ENCODE peak calls at places on chromosome 5, in five cellular contexts. A is naive thymus-derived CD4-positive, alpha-beta T cell; B is stomach; F is cardiac muscle cell; H is HCT116. W is an unnamed sample.

GRCh38 chr5:36696059-36696673 is 89.8 kb downstream of the SLC1A3 start:
- DNase-seq in F (peak), B (peak), H (peak), A (no peak), W (no peak)

GRCh38 chr5:14930486-14930885 is 58.9 kb upstream of the ANKH start:
- DNase-seq in H (no peak), B (no peak), A (no peak), F (no peak), W (no peak)

GRCh38 chr5:34439601-34440000 is 216.5 kb upstream of the RAI14 start:
- DNase-seq in H (no peak), B (no peak), A (no peak), F (no peak), W (no peak)

GRCh38 chr5:154475613-154476342 is 2.2 kb downstream of the HAND1 start:
- DNase-seq in F (peak), A (peak), B (no peak), H (no peak), W (no peak)

GRCh38 chr5:154002093-154002492 is 36.6 kb downstream of the FAM114A2 start:
- DNase-seq in F (no peak), B (no peak), A (no peak), H (no peak), W (no peak)

GRCh38 chr5:120738568-120738967 is 274.5 kb downstream of the PRR16 start:
- DNase-seq in A (no peak), H (no peak), B (no peak), F (no peak), W (no peak)

GRCh38 chr5:172113036-172113435 is 75.0 kb downstream of the STK10 start:
- DNase-seq in A (peak), B (no peak), H (no peak), F (no peak), W (no peak)

GRCh38 chr5:57566914-57567313 is 84.3 kb upstream of the ACTBL2 start:
- DNase-seq in H (no peak), F (no peak), A (no peak), B (no peak), W (no peak)

GRCh38 chr5:130034872-130035271 is 130.6 kb downstream of the CHSY3 start:
- DNase-seq in H (no peak), B (no peak), F (no peak), A (no peak), W (no peak)

GRCh38 chr5:143008809-143009521 is 238.8 kb downstream of the ARHGAP26 start:
- DNase-seq in F (no peak), A (peak), H (peak), B (peak), W (peak)

GRCh38 chr5:124902097-124902821 is 155.8 kb upstream of the ZNF608 start:
- DNase-seq in A (peak), H (no peak), B (no peak), F (peak), W (no peak)

GRCh38 chr5:124702442-124703024 is 43.9 kb downstream of the ZNF608 start:
- DNase-seq in H (no peak), B (no peak), F (no peak), A (no peak), W (no peak)

GRCh38 chr5:53434566-53434965 is 45.9 kb upstream of the FST start:
- DNase-seq in A (no peak), H (no peak), F (no peak), B (no peak), W (no peak)

GRCh38 chr5:180045889-180046499 is 25.6 kb downstream of the RNF130 start:
- DNase-seq in H (no peak), B (no peak), A (no peak), F (no peak), W (no peak)

GRCh38 chr5:179858241-179858585 is 404 bp downstream of the MRNIP start:
- DNase-seq in A (no peak), F (peak), B (peak), H (no peak), W (no peak)

GRCh38 chr5:122493091-122493775 is 181.2 kb downstream of the SNCAIP start:
- DNase-seq in A (no peak), B (peak), F (peak), H (no peak), W (no peak)

GRCh38 chr5:172361566-172362238 is 78.1 kb upstream of the UBTD2 start:
- DNase-seq in H (peak), B (no peak), A (no peak), F (no peak), W (peak)

GRCh38 chr5:74641014-74641777 is 668 bp upstream of the ENC1 start:
- DNase-seq in B (peak), A (peak), F (peak), H (peak), W (no peak)

GRCh38 chr5:79030663-79031480 is 38.6 kb downstream of the DMGDH start:
- DNase-seq in A (no peak), H (no peak), B (no peak), F (no peak), W (no peak)
- H3K27ac ChIP-seq in A (no peak), H (no peak), B (no peak), F (no peak), W (no peak)

GRCh38 chr5:42360641-42361320 is 62.5 kb upstream of the GHR start:
- DNase-seq in H (no peak), F (peak), B (no peak), A (no peak), W (no peak)
- H3K27ac ChIP-seq in H (no peak), F (no peak), B (no peak), A (no peak), W (peak)

GRCh38 chr5:150946351-150946905 is 41.6 kb upstream of the ZNF300 start:
- DNase-seq in F (no peak), A (no peak), B (peak), H (no peak), W (peak)

GRCh38 chr5:150945501-150945900 is 40.7 kb upstream of the ZNF300 start:
- DNase-seq in H (no peak), B (no peak), F (no peak), A (no peak), W (no peak)

GRCh38 chr5:150948539-150948938 is 43.8 kb upstream of the ZNF300 start:
- DNase-seq in A (no peak), F (no peak), H (no peak), B (no peak), W (no peak)

DNA sequence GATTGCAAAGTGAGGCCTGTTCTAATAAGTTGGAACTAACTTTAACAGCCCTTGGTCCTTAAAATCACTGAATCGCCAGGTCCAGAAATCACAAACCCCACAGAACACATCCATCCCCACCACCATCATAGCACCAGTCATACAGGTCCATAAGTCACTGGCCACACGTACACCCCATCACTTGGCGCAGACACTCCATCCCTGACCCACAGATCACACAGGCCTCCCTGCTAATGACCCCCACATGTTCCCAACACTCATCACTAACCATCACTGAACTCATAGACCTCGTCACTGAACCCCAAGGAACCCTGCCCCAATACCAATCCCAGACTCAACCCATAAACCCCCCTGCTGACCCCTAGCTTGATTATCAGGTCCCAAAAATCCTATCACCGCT is 41.2 kb upstream of the ZNF300 start:
- DNase-seq in A (no peak), H (no peak), F (no peak), B (no peak), W (no peak)
- H3K27ac ChIP-seq in A (no peak), H (no peak), F (no peak), B (peak), W (peak)

GRCh38 chr5:97528941-97529340 is 345.9 kb upstream of the RIOK2 start:
- DNase-seq in B (no peak), A (no peak), H (no peak), F (no peak), W (no peak)
- H3K27ac ChIP-seq in B (no peak), A (no peak), H (no peak), F (no peak), W (no peak)

GRCh38 chr5:110785356-110785755 is 46.5 kb downstream of the SLC25A46 start:
- DNase-seq in B (no peak), F (no peak), H (no peak), A (no peak), W (peak)
- H3K27ac ChIP-seq in B (no peak), F (no peak), H (no peak), A (no peak), W (peak)

DNA sequence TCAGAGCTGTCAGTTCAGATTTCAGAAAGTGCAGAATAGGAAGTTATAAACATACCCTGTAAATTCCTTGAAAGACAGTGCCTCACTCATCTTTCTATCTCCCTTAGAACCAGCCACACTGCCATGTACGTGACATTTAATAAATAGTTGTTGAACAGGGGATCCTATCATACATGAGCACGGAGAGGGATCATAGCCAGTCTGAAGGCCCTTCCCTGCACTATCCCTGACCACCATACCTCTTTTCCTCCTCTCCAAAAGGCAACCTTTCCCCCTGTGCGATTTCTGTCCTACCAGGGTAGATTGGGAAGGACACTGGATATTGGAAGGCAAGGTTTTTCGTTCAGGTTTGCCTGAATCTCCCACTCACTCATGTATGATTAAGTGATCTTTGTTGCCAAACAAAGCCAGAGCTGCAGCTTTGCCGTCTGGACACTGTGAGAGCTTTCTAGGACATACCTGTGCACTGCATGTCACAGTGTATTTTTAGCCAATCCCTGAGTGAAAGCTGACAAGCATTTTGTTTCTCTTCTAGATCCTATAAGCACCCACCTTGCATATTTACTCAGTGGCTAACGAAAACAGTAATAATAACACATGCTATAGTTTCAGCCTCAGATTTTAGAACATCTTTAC is 986.5 kb upstream of the WWC1 start:
- DNase-seq in H (no peak), F (peak), A (no peak), B (no peak), W (no peak)
- H3K27ac ChIP-seq in H (no peak), F (peak), A (no peak), B (no peak), W (no peak)

GRCh38 chr5:67198917-67199316 is 2.3 kb upstream of the CD180 start:
- DNase-seq in H (no peak), F (no peak), B (no peak), A (no peak), W (no peak)

GRCh38 chr5:67195406-67196275 is 958 bp downstream of the CD180 start:
- DNase-seq in B (no peak), F (no peak), H (no peak), A (no peak), W (no peak)

GRCh38 chr5:67197536-67197935 is 937 bp upstream of the CD180 start:
- DNase-seq in H (no peak), B (no peak), A (no peak), F (no peak), W (no peak)

GRCh38 chr5:67194169-67194568 is 2.4 kb downstream of the CD180 start:
- DNase-seq in H (no peak), A (no peak), F (no peak), B (no peak), W (no peak)

GRCh38 chr5:67196537-67197059 is at the start of gene CD180:
- DNase-seq in H (no peak), F (no peak), A (no peak), B (no peak), W (no peak)
- H3K27ac ChIP-seq in H (no peak), F (no peak), A (no peak), B (no peak), W (no peak)

W was measured in epithelial cell of prostate.